ENCODE peak calls at places on chromosomes 16 and 17, in four cellular contexts. T is uterus, W is GM18507, U is A549. S is an unnamed sample.

GRCh38 chr17:1486802-1487695 is 5.4 kb downstream of the MYO1C start:
- DNase-seq in T (peak), W (no peak), U (peak), S (peak)

GRCh38 chr16:84177740-84178070 is 9.2 kb downstream of the TAF1C start:
- DNase-seq in T (no peak), W (no peak), U (no peak), S (peak)

GRCh38 chr17:8835106-8835505 is 32.4 kb downstream of the PIK3R6 start:
- DNase-seq in U (no peak), W (no peak), T (no peak), S (no peak)

GRCh38 chr16:83312015-83312734 is 495.6 kb upstream of the HSBP1 start:
- DNase-seq in U (no peak), W (no peak), T (no peak), S (peak)

GRCh38 chr17:31907342-31907975 is 6.0 kb upstream of the UTP6 start:
- DNase-seq in W (no peak), U (no peak), T (peak), S (no peak)

GRCh38 chr16:66342294-66342900 is 24.1 kb upstream of the CDH5 start:
- DNase-seq in T (no peak), U (peak), W (no peak), S (peak)

GRCh38 chr17:46915596-46915995 is 7.4 kb upstream of the GOSR2 start:
- DNase-seq in T (no peak), W (no peak), U (no peak), S (no peak)

GRCh38 chr17:83154311-83155127 is 75.1 kb downstream of the METRNL start:
- DNase-seq in U (no peak), W (no peak), T (no peak), S (no peak)

GRCh38 chr17:18253187-18253884 is 5.2 kb downstream of the FLII start:
- DNase-seq in W (no peak), T (no peak), U (no peak), S (no peak)

GRCh38 chr17:8794636-8795035 is 4.5 kb downstream of the MFSD6L start:
- DNase-seq in U (no peak), W (no peak), T (no peak), S (peak)

GRCh38 chr16:75379911-75380847 is 53.1 kb downstream of the CFDP1 start:
- DNase-seq in U (no peak), T (no peak), W (peak), S (no peak)

GRCh38 chr16:57802635-57803412 is 533 bp upstream of the KIFC3 start:
- DNase-seq in U (peak), T (no peak), W (no peak), S (no peak)

GRCh38 chr16:12899529-12900168 is 1.7 kb upstream of the SHISA9 start:
- DNase-seq in W (no peak), T (no peak), U (no peak), S (no peak)

GRCh38 chr16:17328971-17329370 is 141.8 kb downstream of the XYLT1 start:
- DNase-seq in U (no peak), T (no peak), W (no peak), S (no peak)

GRCh38 chr16:58464047-58464915 is 35.7 kb upstream of the NDRG4 start:
- DNase-seq in U (no peak), W (no peak), T (no peak), S (peak)

GRCh38 chr17:81868674-81869220 is 2.4 kb downstream of the ARHGDIA start:
- DNase-seq in W (no peak), U (peak), T (peak), S (peak)

GRCh38 chr17:82457790-82458129 is 781 bp upstream of the NARF start:
- DNase-seq in W (no peak), T (no peak), U (no peak), S (no peak)

GRCh38 chr16:76502555-76502954 is 225.4 kb downstream of the CNTNAP4 start:
- DNase-seq in U (no peak), W (no peak), T (no peak), S (no peak)

GRCh38 chr17:29027521-29027920 is 15.4 kb upstream of the PIPOX start:
- DNase-seq in W (no peak), T (no peak), U (no peak), S (no peak)

GRCh38 chr16:30458561-30459394 is 13.1 kb upstream of the SEPHS2 start:
- DNase-seq in W (no peak), T (no peak), U (no peak), S (no peak)

GRCh38 chr16:23214796-23215195 is 32.3 kb downstream of the SCNN1G start:
- DNase-seq in U (no peak), T (no peak), W (no peak), S (no peak)

GRCh38 chr17:16881239-16881924 is 90.5 kb downstream of the TNFRSF13B start:
- DNase-seq in U (no peak), W (no peak), T (no peak), S (no peak)

GRCh38 chr17:40071720-40072480 is 9.1 kb downstream of the THRA start:
- DNase-seq in T (peak), W (no peak), U (peak), S (peak)

GRCh38 chr17:14760719-14761425 is 460.0 kb downstream of the HS3ST3B1 start:
- DNase-seq in W (no peak), U (peak), T (no peak), S (no peak)

GRCh38 chr16:70270176-70270575 is 18.4 kb upstream of the EXOSC6 start:
- DNase-seq in W (no peak), T (no peak), U (no peak), S (no peak)

GRCh38 chr17:63774982-63775290 is 966 bp downstream of the DDX42 start:
- DNase-seq in T (no peak), W (no peak), U (no peak), S (no peak)

GRCh38 chr16:81127051-81127450 is 30.9 kb upstream of the GCSH start:
- DNase-seq in U (no peak), W (no peak), T (no peak), S (no peak)

GRCh38 chr16:50467559-50467942 is 80.6 kb upstream of the NKD1 start:
- DNase-seq in T (no peak), U (no peak), W (no peak), S (no peak)

GRCh38 chr17:40558651-40559015 is 6.6 kb downstream of the CCR7 start:
- DNase-seq in W (no peak), T (no peak), U (no peak), S (no peak)